ENCODE peak calls at places on chromosomes 7 and 10, in eight cellular contexts. P is neural progenitor cell; C is astrocyte of the spinal cord; K is frontal cortex; L is cardiac muscle cell; A is stimulated activated naive B cell treated with anti-CD40 and anti-IgM and Interleukin-4, amounts not matched to agents 10 μg/mL and 1 μg/mL and 100 μg/mL, for 72 hours; J is HL-60; F is kidney glomerular epithelial cell. Z is an unnamed sample.

GRCh38 chr10:112223725-112224124 is 40.2 kb upstream of the GPAM start:
- DNase-seq in P (no peak), L (no peak), K (no peak), A (no peak), C (no peak), J (no peak), F (no peak), Z (peak)

GRCh38 chr7:80170445-80170844 is 35.8 kb downstream of the GNAI1 start:
- DNase-seq in J (no peak), P (no peak), K (no peak), F (no peak), L (no peak), C (no peak), A (no peak), Z (no peak)

GRCh38 chr7:39845011-39845410 is 105.0 kb upstream of the CDK13 start:
- DNase-seq in P (no peak), A (no peak), L (no peak), C (no peak), K (no peak), F (no peak), J (no peak), Z (no peak)

GRCh38 chr7:116426428-116427156 is 72.9 kb upstream of the CAV2 start:
- DNase-seq in P (no peak), A (no peak), C (peak), L (no peak), K (no peak), J (no peak), F (peak), Z (peak)

GRCh38 chr10:43160067-43160918 is 22.0 kb downstream of the CSGALNACT2 start:
- DNase-seq in P (no peak), L (no peak), K (no peak), F (peak), A (peak), J (peak), C (peak), Z (peak)

GRCh38 chr7:126578338-126578737 is 674.4 kb downstream of the GRM8 start:
- DNase-seq in C (no peak), J (no peak), K (no peak), P (peak), L (no peak), F (no peak), A (no peak), Z (no peak)

GRCh38 chr7:36949711-36950600 is 225.7 kb upstream of the AOAH start:
- DNase-seq in J (peak), K (no peak), L (no peak), C (no peak), P (no peak), F (no peak), A (no peak), Z (no peak)

GRCh38 chr10:98536551-98536950 is 89.8 kb upstream of the HPS1 start:
- DNase-seq in C (peak), L (no peak), J (no peak), K (no peak), A (no peak), F (peak), P (no peak), Z (no peak)

GRCh38 chr10:132205650-132206376 is 19.1 kb downstream of the DPYSL4 start:
- DNase-seq in J (no peak), K (no peak), P (no peak), A (no peak), C (no peak), F (no peak), L (no peak), Z (no peak)

GRCh38 chr10:97601268-97602215 is 12.0 kb downstream of the C10orf62 start:
- DNase-seq in A (no peak), C (no peak), L (peak), P (no peak), F (no peak), K (no peak), J (no peak), Z (no peak)

GRCh38 chr7:7719235-7719634 is 828 bp upstream of the RPA3 start:
- DNase-seq in J (peak), K (peak), A (no peak), C (peak), F (peak), P (no peak), L (no peak), Z (peak)

GRCh38 chr7:149209518-149210269 is 14.3 kb downstream of the ZNF282 start:
- DNase-seq in P (peak), C (peak), K (no peak), A (peak), L (peak), F (peak), J (peak), Z (peak)

GRCh38 chr10:71848325-71849277 is 2.5 kb downstream of the PSAP start:
- DNase-seq in L (no peak), A (no peak), P (no peak), F (no peak), J (no peak), K (no peak), C (peak), Z (no peak)

GRCh38 chr10:11673346-11674330 is 62.2 kb upstream of the USP6NL start:
- DNase-seq in F (peak), P (no peak), K (no peak), A (no peak), J (peak), L (no peak), C (no peak), Z (peak)

GRCh38 chr7:154864531-154864908 is 138.4 kb downstream of the PAXIP1 start:
- DNase-seq in L (no peak), J (no peak), C (no peak), K (no peak), P (no peak), A (no peak), F (no peak), Z (no peak)